ENCODE peak calls at places on chromosomes 2 and 18, in seven cellular contexts. Z, T, N, H, F, O and L are unnamed samples.
A peak's percentile ranks its signal among the peaks of the same experiment; 100 is the strongest.

GRCh38 chr2:7552825-7553550 is 635.8 kb downstream of the RNF144A start:
- DNase-seq in Z (no peak), T (no peak), N (no peak), H (no peak), F (no peak), O (no peak), L (no peak)

GRCh38 chr2:26805241-26805676 is 19.4 kb downstream of the CENPA start:
- DNase-seq in Z (no peak), T (no peak), N (no peak), H (no peak), F (no peak), O (no peak), L (no peak)

GRCh38 chr2:235506291-235506996 is 12.6 kb downstream of the AGAP1 start:
- DNase-seq in Z (no peak), T (no peak), N (no peak), H (no peak), F (no peak), O (no peak), L (no peak)

GRCh38 chr2:144374163-144374661 is 145.7 kb downstream of the ZEB2 start:
- DNase-seq in Z (no peak), T (peak; percentile 4), N (no peak), H (no peak), F (no peak), O (no peak), L (peak; percentile 51)

GRCh38 chr18:845152-845819 is 33.2 kb upstream of the YES1 start:
- DNase-seq in Z (no peak), T (peak; percentile 71), N (no peak), H (no peak), F (no peak), O (no peak), L (peak; percentile 59)

GRCh38 chr2:3960106-3960505 is 256.7 kb downstream of the DCDC2C start:
- DNase-seq in Z (no peak), T (peak; percentile 15), N (no peak), H (no peak), F (no peak), O (no peak), L (no peak)

GRCh38 chr2:226423498-226423960 is 376.1 kb downstream of the IRS1 start:
- DNase-seq in Z (peak; percentile 24), T (peak; percentile 72), N (peak; percentile 88), H (peak; percentile 25), F (peak; percentile 18), O (no peak), L (peak; percentile 86)

GRCh38 chr18:78495550-78495949 is 484.1 kb upstream of the SALL3 start:
- DNase-seq in Z (no peak), T (no peak), N (no peak), H (no peak), F (no peak), O (no peak), L (no peak)

GRCh38 chr2:11155326-11156059 is at the start of gene SLC66A3:
- DNase-seq in Z (no peak), T (no peak), N (no peak), H (no peak), F (no peak), O (no peak), L (peak; percentile 87)

GRCh38 chr18:63320690-63321265 is 1.2 kb upstream of the BCL2 start:
- DNase-seq in Z (no peak), T (no peak), N (peak; percentile 84), H (no peak), F (peak; percentile 67), O (peak; percentile 57), L (peak; percentile 63)

GRCh38 chr2:168216351-168217005 is 30.9 kb downstream of the STK39 start:
- DNase-seq in Z (no peak), T (no peak), N (no peak), H (no peak), F (no peak), O (no peak), L (no peak)

GRCh38 chr2:240443891-240444301 is 8.4 kb downstream of the GPC1 start:
- DNase-seq in Z (no peak), T (no peak), N (peak; percentile 83), H (no peak), F (no peak), O (no peak), L (no peak)

GRCh38 chr2:216445489-216445888 is 33.2 kb downstream of the SMARCAL1 start:
- DNase-seq in Z (no peak), T (no peak), N (no peak), H (no peak), F (no peak), O (no peak), L (no peak)

GRCh38 chr2:175293195-175293594 is 111.7 kb upstream of the ATP5MC3 start:
- DNase-seq in Z (no peak), T (no peak), N (no peak), H (no peak), F (no peak), O (no peak), L (no peak)

GRCh38 chr2:21920721-21921120 is 797.0 kb downstream of the TDRD15 start:
- DNase-seq in Z (no peak), T (no peak), N (no peak), H (no peak), F (no peak), O (no peak), L (no peak)

GRCh38 chr2:230798769-230799399 is 65.9 kb upstream of the ITM2C start:
- DNase-seq in Z (peak; percentile 37), T (peak; percentile 60), N (no peak), H (no peak), F (no peak), O (no peak), L (peak; percentile 69)

GRCh38 chr2:205865794-205866490 is 183.6 kb downstream of the NRP2 start:
- DNase-seq in Z (no peak), T (no peak), N (no peak), H (no peak), F (no peak), O (no peak), L (no peak)

GRCh38 chr2:82790277-82791021 is 1668.6 kb downstream of the SUCLG1 start:
- DNase-seq in Z (no peak), T (peak; percentile 68), N (no peak), H (no peak), F (no peak), O (no peak), L (no peak)

GRCh38 chr2:121297217-121297830 is 12.3 kb upstream of the TFCP2L1 start:
- DNase-seq in Z (no peak), T (peak; percentile 25), N (peak; percentile 89), H (no peak), F (peak; percentile 5), O (no peak), L (peak; percentile 55)

GRCh38 chr2:211077216-211077764 is 520.9 kb downstream of the CPS1 start:
- DNase-seq in Z (no peak), T (no peak), N (no peak), H (no peak), F (no peak), O (no peak), L (no peak)

GRCh38 chr18:62778976-62779869 is 63.9 kb downstream of the PHLPP1 start:
- DNase-seq in Z (no peak), T (no peak), N (no peak), H (no peak), F (no peak), O (no peak), L (no peak)

GRCh38 chr18:61635901-61636528 is 256.8 kb downstream of the RNF152 start:
- DNase-seq in Z (peak; percentile 33), T (peak; percentile 8), N (peak; percentile 83), H (no peak), F (peak; percentile 62), O (peak; percentile 83), L (peak; percentile 62)

GRCh38 chr2:30472326-30472725 is 25.3 kb downstream of the LCLAT1 start:
- DNase-seq in Z (no peak), T (no peak), N (no peak), H (no peak), F (no peak), O (no peak), L (no peak)

GRCh38 chr2:186610785-186611184 is 20.9 kb downstream of the ITGAV start:
- DNase-seq in Z (no peak), T (no peak), N (no peak), H (no peak), F (no peak), O (no peak), L (no peak)